ENCODE peak calls at places on chromosomes 6 and 20, in nine cellular contexts. X is tibial artery, P is endothelial cell of umbilical vein, K is fibroblast of mammary gland, Z is astrocyte, F is AG04450, R is lower leg skin, O is ovary, E is mucosa of descending colon. M is an unnamed sample.

GRCh38 chr6:167552961-167553360 is 228.1 kb downstream of the TTLL2 start:
- DNase-seq in X (no peak), P (no peak), K (no peak), Z (no peak), F (no peak), R (no peak), O (no peak), E (no peak), M (no peak)

GRCh38 chr6:126143650-126144260 is 157.4 kb downstream of the TRMT11 start:
- DNase-seq in X (no peak), P (no peak), K (no peak), Z (peak), F (no peak), R (no peak), O (no peak), E (no peak), M (no peak)

GRCh38 chr20:63067266-63067635 is 60.5 kb upstream of the BHLHE23 start:
- DNase-seq in X (no peak), P (no peak), K (no peak), Z (no peak), F (no peak), R (peak), O (no peak), E (no peak), M (no peak)

GRCh38 chr6:13420269-13420668 is 67.1 kb downstream of the GFOD1 start:
- DNase-seq in X (no peak), P (no peak), K (peak), Z (no peak), F (no peak), R (peak), O (no peak), E (no peak), M (no peak)

GRCh38 chr6:11785449-11785951 is 6.9 kb upstream of the ADTRP start:
- DNase-seq in X (no peak), P (no peak), K (no peak), Z (peak), F (no peak), R (no peak), O (no peak), E (no peak), M (no peak)

GRCh38 chr6:100228437-100229424 is 234.7 kb upstream of the MCHR2 start:
- DNase-seq in X (peak), P (peak), K (peak), Z (peak), F (peak), R (peak), O (peak), E (peak), M (no peak)

GRCh38 chr6:151292974-151293373 is 53.2 kb downstream of the AKAP12 start:
- DNase-seq in X (no peak), P (no peak), K (peak), Z (peak), F (peak), R (no peak), O (no peak), E (no peak), M (peak)

GRCh38 chr20:20010639-20011500 is 6.3 kb upstream of the NAA20 start:
- DNase-seq in X (no peak), P (peak), K (peak), Z (peak), F (peak), R (no peak), O (no peak), E (no peak), M (no peak)

GRCh38 chr6:69704916-69705315 is 91.9 kb downstream of the LMBRD1 start:
- DNase-seq in X (no peak), P (no peak), K (no peak), Z (peak), F (no peak), R (no peak), O (no peak), E (no peak), M (no peak)

GRCh38 chr6:69706724-69707123 is 90.1 kb downstream of the LMBRD1 start:
- DNase-seq in X (no peak), P (no peak), K (no peak), Z (no peak), F (no peak), R (no peak), O (no peak), E (no peak), M (no peak)

GRCh38 chr6:69705954-69706353 is 90.9 kb downstream of the LMBRD1 start:
- DNase-seq in X (no peak), P (no peak), K (no peak), Z (no peak), F (no peak), R (no peak), O (no peak), E (no peak), M (no peak)
- TF ChIP-seq CTCF in X (no peak), P (no peak), K (no peak), Z (no peak), F (no peak), R (no peak), O (no peak), E (no peak), M (no peak)

GRCh38 chr20:58895099-58895795 is 42.7 kb downstream of the GNAS start:
- DNase-seq in X (no peak), P (no peak), K (no peak), Z (no peak), F (no peak), R (no peak), O (no peak), E (no peak), M (no peak)
- H3K4me3 ChIP-seq in X (peak), P (no peak), K (no peak), Z (peak), F (peak), R (no peak), O (no peak), E (no peak), M (peak)

GRCh38 chr6:30820196-30820595 is 64.1 kb upstream of the DDR1 start:
- DNase-seq in X (peak), P (peak), K (peak), Z (peak), F (no peak), R (no peak), O (no peak), E (peak), M (no peak)
- TF ChIP-seq CTCF in X (no peak), P (no peak), K (peak), Z (peak), F (no peak), R (no peak), O (no peak), E (no peak), M (no peak)

GRCh38 chr6:170269873-170270541 is 20.9 kb downstream of the DLL1 start:
- DNase-seq in X (no peak), P (no peak), K (no peak), Z (no peak), F (no peak), R (no peak), O (no peak), E (no peak), M (peak)

GRCh38 chr6:170273191-170273590 is 17.7 kb downstream of the DLL1 start:
- DNase-seq in X (no peak), P (no peak), K (no peak), Z (no peak), F (no peak), R (no peak), O (no peak), E (peak), M (no peak)

GRCh38 chr6:170272341-170273065 is 18.4 kb downstream of the DLL1 start:
- DNase-seq in X (no peak), P (no peak), K (no peak), Z (no peak), F (no peak), R (no peak), O (no peak), E (no peak), M (no peak)

GRCh38 chr6:170270984-170271593 is 19.8 kb downstream of the DLL1 start:
- DNase-seq in X (no peak), P (no peak), K (no peak), Z (no peak), F (no peak), R (no peak), O (no peak), E (peak), M (no peak)

DNA sequence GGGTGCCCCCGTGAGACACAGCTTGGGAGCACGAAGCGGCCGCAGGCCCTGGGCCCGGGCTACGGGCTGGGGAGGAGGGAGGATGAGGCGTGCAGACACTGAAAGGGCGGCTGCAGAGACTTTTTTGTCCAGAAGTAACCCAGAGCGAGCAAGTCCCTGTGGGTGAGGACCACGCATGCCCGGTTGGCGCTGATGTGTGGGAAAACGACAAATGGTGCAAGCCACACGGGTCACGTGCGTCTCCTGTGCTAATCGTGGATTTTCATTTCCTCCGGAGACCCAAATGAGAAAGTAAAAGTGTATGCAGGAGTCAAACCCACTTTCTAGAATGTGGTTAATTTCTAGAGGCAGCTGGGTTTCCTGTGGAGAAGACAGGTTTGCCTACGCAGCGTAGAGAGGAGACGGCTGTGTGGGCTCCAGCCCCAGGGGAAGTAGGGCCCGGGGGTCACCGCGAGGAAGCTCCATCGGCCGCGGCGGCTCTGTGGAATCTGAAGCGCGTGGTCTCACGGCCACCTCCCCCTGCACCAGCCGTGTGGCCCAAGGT is 19.0 kb downstream of the DLL1 start:
- DNase-seq in X (no peak), P (no peak), K (no peak), Z (no peak), F (no peak), R (no peak), O (no peak), E (peak), M (no peak)
- H3K4me3 ChIP-seq in X (no peak), P (no peak), K (no peak), Z (no peak), F (no peak), R (no peak), O (no peak), E (no peak), M (no peak)

GRCh38 chr6:38997128-38997761 is 51.3 kb upstream of the GLP1R start:
- DNase-seq in X (no peak), P (peak), K (peak), Z (no peak), F (no peak), R (no peak), O (no peak), E (no peak), M (no peak)
- TF ChIP-seq CTCF in X (peak), P (peak), K (peak), Z (peak), F (peak), R (no peak), O (no peak), E (no peak), M (peak)

GRCh38 chr6:42403831-42404230 is 47.9 kb downstream of the TRERF1 start:
- DNase-seq in X (no peak), P (no peak), K (no peak), Z (no peak), F (no peak), R (peak), O (no peak), E (no peak), M (no peak)

GRCh38 chr6:42404494-42404893 is 47.2 kb downstream of the TRERF1 start:
- DNase-seq in X (no peak), P (peak), K (peak), Z (peak), F (no peak), R (peak), O (no peak), E (peak), M (no peak)

GRCh38 chr6:42405025-42405424 is 46.7 kb downstream of the TRERF1 start:
- DNase-seq in X (no peak), P (no peak), K (peak), Z (peak), F (peak), R (peak), O (no peak), E (no peak), M (peak)

GRCh38 chr6:42407379-42407778 is 44.3 kb downstream of the TRERF1 start:
- DNase-seq in X (no peak), P (no peak), K (peak), Z (peak), F (peak), R (peak), O (no peak), E (no peak), M (peak)

GRCh38 chr6:42406296-42407280 is 45.1 kb downstream of the TRERF1 start:
- DNase-seq in X (no peak), P (peak), K (peak), Z (peak), F (no peak), R (peak), O (no peak), E (no peak), M (no peak)
- H3K4me3 ChIP-seq in X (no peak), P (no peak), K (no peak), Z (peak), F (no peak), R (no peak), O (no peak), E (no peak), M (no peak)

GRCh38 chr6:121760191-121760590 is 324.7 kb downstream of the GJA1 start:
- DNase-seq in X (no peak), P (no peak), K (no peak), Z (no peak), F (no peak), R (no peak), O (no peak), E (no peak), M (no peak)

GRCh38 chr6:121759370-121759769 is 323.9 kb downstream of the GJA1 start:
- DNase-seq in X (no peak), P (peak), K (no peak), Z (no peak), F (no peak), R (no peak), O (no peak), E (no peak), M (no peak)

GRCh38 chr6:121764493-121764892 is 329.0 kb downstream of the GJA1 start:
- DNase-seq in X (no peak), P (no peak), K (no peak), Z (no peak), F (no peak), R (no peak), O (no peak), E (no peak), M (no peak)

GRCh38 chr6:121756643-121757042 is 321.2 kb downstream of the GJA1 start:
- DNase-seq in X (no peak), P (no peak), K (no peak), Z (no peak), F (no peak), R (no peak), O (no peak), E (no peak), M (no peak)

DNA sequence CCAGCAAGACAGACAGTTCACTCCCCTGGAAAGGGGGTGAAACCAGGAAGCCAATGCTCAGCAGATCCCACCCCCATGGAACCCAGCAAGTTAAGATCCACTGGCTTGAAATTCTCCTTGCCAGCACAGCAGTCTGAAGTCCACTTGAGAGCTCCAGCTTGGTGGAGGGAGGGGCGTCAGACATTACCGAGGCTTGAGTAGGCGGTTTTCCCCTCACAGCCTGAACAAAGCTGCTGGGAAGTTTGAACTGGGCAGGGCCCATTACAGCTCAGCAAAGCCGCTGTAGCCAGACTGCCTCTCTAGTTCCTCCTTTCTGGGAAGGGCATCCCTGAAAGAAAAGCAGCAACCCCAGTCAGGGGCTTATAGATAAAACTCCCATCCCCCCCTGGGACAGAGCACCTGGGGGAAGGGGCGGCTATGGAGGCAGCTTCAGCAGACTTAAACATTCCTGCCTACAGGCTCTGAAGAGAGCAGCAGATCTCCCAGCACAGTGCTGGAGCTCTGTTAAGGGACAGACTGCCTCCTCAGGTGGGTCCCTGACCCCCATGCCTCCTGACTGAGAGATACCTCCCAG is 325.3 kb downstream of the GJA1 start:
- DNase-seq in X (no peak), P (no peak), K (no peak), Z (no peak), F (no peak), R (no peak), O (no peak), E (no peak), M (no peak)
- TF ChIP-seq CTCF in X (no peak), P (no peak), K (no peak), Z (no peak), F (no peak), R (no peak), O (no peak), E (no peak), M (no peak)

M was measured in AG04449.